ENCODE peak calls at places on chromosomes 1 and 21, in eight cellular contexts. I is choroid plexus epithelial cell, Q is colonic mucosa, X is mucosa of descending colon, L is astrocyte of the cerebellum, E is foreskin fibroblast, R is body of pancreas, Y is cardiac muscle cell. M is an unnamed sample.

GRCh38 chr1:1748686-1749321 is 24.6 kb upstream of the CDK11A start:
- DNase-seq in I (peak), Q (no peak), X (peak), L (no peak), E (peak), R (no peak), Y (peak), M (no peak)

GRCh38 chr1:206001476-206001888 is 1.7 kb downstream of the RAB7B start:
- DNase-seq in I (peak), Q (peak), X (no peak), L (peak), E (peak), R (no peak), Y (peak), M (peak)

GRCh38 chr1:113326976-113327375 is 63.3 kb upstream of the MAGI3 start:
- DNase-seq in I (no peak), Q (no peak), X (no peak), L (no peak), E (no peak), R (no peak), Y (no peak), M (no peak)

GRCh38 chr1:173175514-173176146 is 31.5 kb downstream of the TNFSF4 start:
- DNase-seq in I (peak), Q (no peak), X (no peak), L (no peak), E (peak), R (no peak), Y (peak), M (no peak)

GRCh38 chr1:114345930-114346479 is 165.0 kb downstream of the TRIM33 start:
- DNase-seq in I (peak), Q (peak), X (peak), L (no peak), E (no peak), R (peak), Y (peak), M (no peak)

GRCh38 chr1:230174765-230175747 is 108.0 kb downstream of the GALNT2 start:
- DNase-seq in I (no peak), Q (peak), X (no peak), L (no peak), E (no peak), R (no peak), Y (no peak), M (no peak)

GRCh38 chr1:225146478-225146877 is 217.0 kb downstream of the DNAH14 start:
- DNase-seq in I (no peak), Q (no peak), X (no peak), L (no peak), E (no peak), R (no peak), Y (no peak), M (no peak)

GRCh38 chr1:230570724-230571390 is 71.4 kb upstream of the COG2 start:
- DNase-seq in I (peak), Q (peak), X (no peak), L (no peak), E (no peak), R (peak), Y (no peak), M (no peak)

GRCh38 chr1:45442272-45442671 is 48.7 kb downstream of the TESK2 start:
- DNase-seq in I (peak), Q (no peak), X (no peak), L (peak), E (peak), R (no peak), Y (peak), M (no peak)

GRCh38 chr1:20248954-20249612 is 41.6 kb upstream of the VWA5B1 start:
- DNase-seq in I (no peak), Q (no peak), X (no peak), L (no peak), E (no peak), R (no peak), Y (no peak), M (no peak)

GRCh38 chr21:42997053-42997452 is 22.7 kb downstream of the PKNOX1 start:
- DNase-seq in I (peak), Q (peak), X (no peak), L (peak), E (peak), R (peak), Y (peak), M (peak)

GRCh38 chr21:21101911-21102310 is 103.7 kb downstream of the NCAM2 start:
- DNase-seq in I (peak), Q (no peak), X (no peak), L (peak), E (peak), R (no peak), Y (peak), M (no peak)

GRCh38 chr21:34807881-34808568 is 139.2 kb downstream of the CLIC6 start:
- DNase-seq in I (peak), Q (no peak), X (no peak), L (peak), E (peak), R (no peak), Y (peak), M (peak)

GRCh38 chr1:240194120-240194519 is 102.4 kb downstream of the FMN2 start:
- DNase-seq in I (no peak), Q (no peak), X (no peak), L (peak), E (peak), R (no peak), Y (peak), M (peak)

GRCh38 chr1:177185209-177185608 is 14.5 kb downstream of the BRINP2 start:
- DNase-seq in I (peak), Q (no peak), X (no peak), L (no peak), E (no peak), R (peak), Y (no peak), M (no peak)

GRCh38 chr1:109791495-109792040 is 27.8 kb upstream of the EPS8L3 start:
- DNase-seq in I (no peak), Q (peak), X (no peak), L (no peak), E (no peak), R (no peak), Y (no peak), M (no peak)

GRCh38 chr1:198337886-198338285 is 181.1 kb downstream of the NEK7 start:
- DNase-seq in I (no peak), Q (no peak), X (no peak), L (no peak), E (no peak), R (no peak), Y (no peak), M (no peak)

GRCh38 chr1:224589006-224589405 is 27.1 kb upstream of the CNIH3 start:
- DNase-seq in I (peak), Q (no peak), X (no peak), L (peak), E (peak), R (no peak), Y (peak), M (no peak)

GRCh38 chr1:228097333-228098081 is 5.6 kb downstream of the C1orf35 start:
- DNase-seq in I (no peak), Q (no peak), X (no peak), L (no peak), E (no peak), R (no peak), Y (no peak), M (no peak)

GRCh38 chr1:118987431-118988185 is 535 bp downstream of the TBX15 start:
- DNase-seq in I (peak), Q (no peak), X (no peak), L (no peak), E (no peak), R (no peak), Y (no peak), M (no peak)

GRCh38 chr1:51289676-51290488 is 40.5 kb downstream of the TTC39A start:
- DNase-seq in I (no peak), Q (no peak), X (no peak), L (no peak), E (no peak), R (no peak), Y (no peak), M (no peak)

GRCh38 chr1:39652105-39652504 is 12.7 kb upstream of the HEYL start:
- DNase-seq in I (no peak), Q (no peak), X (no peak), L (no peak), E (no peak), R (peak), Y (no peak), M (no peak)

GRCh38 chr1:173420330-173420806 is 56.8 kb upstream of the PRDX6 start:
- DNase-seq in I (peak), Q (peak), X (no peak), L (peak), E (peak), R (peak), Y (peak), M (peak)

GRCh38 chr1:204380293-204380831 is 20.6 kb upstream of the PLEKHA6 start:
- DNase-seq in I (no peak), Q (no peak), X (no peak), L (no peak), E (no peak), R (peak), Y (no peak), M (no peak)

GRCh38 chr1:197180252-197180878 is 33.9 kb upstream of the ASPM start:
- DNase-seq in I (peak), Q (no peak), X (no peak), L (peak), E (peak), R (no peak), Y (peak), M (no peak)

GRCh38 chr1:25517476-25518394 is 25.7 kb upstream of the LDLRAP1 start:
- DNase-seq in I (no peak), Q (no peak), X (no peak), L (no peak), E (no peak), R (no peak), Y (no peak), M (no peak)
- TF ChIP-seq CTCF in I (no peak), Q (no peak), X (no peak), L (no peak), E (no peak), R (no peak), Y (no peak), M (no peak)

GRCh38 chr1:48869116-48869893 is 92.6 kb upstream of the BEND5 start:
- DNase-seq in I (no peak), Q (no peak), X (no peak), L (peak), E (no peak), R (no peak), Y (peak), M (no peak)
- TF ChIP-seq CTCF in I (no peak), Q (no peak), X (no peak), L (peak), E (no peak), R (no peak), Y (no peak), M (peak)

GRCh38 chr21:44079446-44079845 is 27.8 kb upstream of the PWP2 start:
- DNase-seq in I (no peak), Q (no peak), X (no peak), L (no peak), E (no peak), R (no peak), Y (no peak), M (no peak)

GRCh38 chr21:44079846-44080245 is 27.4 kb upstream of the PWP2 start:
- DNase-seq in I (no peak), Q (no peak), X (no peak), L (no peak), E (no peak), R (no peak), Y (no peak), M (no peak)

GRCh38 chr21:44074315-44074958 is 32.8 kb upstream of the PWP2 start:
- DNase-seq in I (no peak), Q (no peak), X (no peak), L (no peak), E (no peak), R (no peak), Y (no peak), M (no peak)

GRCh38 chr21:44078411-44078981 is 28.7 kb upstream of the PWP2 start:
- DNase-seq in I (no peak), Q (no peak), X (no peak), L (no peak), E (no peak), R (no peak), Y (no peak), M (no peak)

DNA sequence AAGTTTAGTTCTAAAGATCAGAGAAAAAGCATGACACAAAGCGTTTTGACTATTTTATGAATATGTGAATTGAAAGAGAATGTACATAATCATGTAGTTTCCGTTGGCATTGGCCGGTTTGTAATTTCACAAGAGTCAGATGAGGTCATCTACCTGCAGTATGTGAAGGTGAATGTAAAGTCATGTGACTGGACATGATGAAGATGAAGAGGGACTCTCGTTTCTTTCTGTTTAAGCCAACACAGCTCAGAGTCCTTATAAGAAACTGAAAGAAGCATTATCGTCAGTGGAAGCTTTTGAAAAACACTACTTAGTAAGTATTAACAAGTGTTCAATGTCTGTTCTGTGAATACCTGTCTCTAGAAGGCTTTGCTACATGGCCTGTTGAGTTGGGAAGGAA is 30.9 kb upstream of the PWP2 start:
- DNase-seq in I (no peak), Q (no peak), X (no peak), L (no peak), E (no peak), R (no peak), Y (no peak), M (no peak)
- TF ChIP-seq CTCF in I (no peak), Q (no peak), X (no peak), L (no peak), E (no peak), R (no peak), Y (no peak), M (no peak)

GRCh38 chr1:241499910-241500309 is 19.6 kb downstream of the FH start:
- DNase-seq in I (peak), Q (no peak), X (no peak), L (peak), E (peak), R (no peak), Y (peak), M (peak)
- TF ChIP-seq CTCF in I (peak), Q (no peak), X (no peak), L (peak), E (peak), R (peak), Y (peak), M (peak)

GRCh38 chr1:41795205-41795762 is 123.4 kb downstream of the HIVEP3 start:
- DNase-seq in I (peak), Q (no peak), X (no peak), L (peak), E (no peak), R (no peak), Y (peak), M (no peak)
- TF ChIP-seq CTCF in I (peak), Q (no peak), X (no peak), L (peak), E (peak), R (peak), Y (peak), M (peak)